ENCODE peak calls at places on chromosomes 3 and 15, in four cellular contexts. G is K562, X is GM12878, Q is HL-60. Z is an unnamed sample.

GRCh38 chr3:29649815-29650547 is 369.1 kb downstream of the RBMS3 start:
- DNase-seq in Q (peak), X (peak), G (no peak), Z (no peak)

GRCh38 chr15:67884514-67885225 is 44.8 kb upstream of the RNU6-1 start:
- DNase-seq in X (no peak), Q (peak), G (peak), Z (no peak)

GRCh38 chr3:30347679-30348216 is 258.7 kb upstream of the TGFBR2 start:
- DNase-seq in G (no peak), X (no peak), Q (no peak), Z (no peak)

GRCh38 chr3:72317491-72317890 is 530.8 kb downstream of the SHQ1 start:
- DNase-seq in Q (no peak), X (no peak), G (no peak), Z (no peak)

GRCh38 chr3:8524249-8524648 is 22.6 kb downstream of the LMCD1 start:
- DNase-seq in G (no peak), X (no peak), Q (no peak), Z (no peak)

GRCh38 chr3:48047841-48048456 is 31.7 kb upstream of the MAP4 start:
- DNase-seq in X (no peak), Q (no peak), G (no peak), Z (no peak)

GRCh38 chr3:10526366-10526765 is 21.0 kb upstream of the ATP2B2 start:
- DNase-seq in X (no peak), G (no peak), Q (no peak), Z (no peak)

GRCh38 chr15:35499723-35500122 is 46.2 kb downstream of the DPH6 start:
- DNase-seq in G (no peak), Q (no peak), X (no peak), Z (no peak)

GRCh38 chr3:71524688-71525087 is 58.8 kb downstream of the FOXP1 start:
- DNase-seq in Q (no peak), X (no peak), G (no peak), Z (no peak)

GRCh38 chr3:63967675-63968611 is 55.4 kb downstream of the PSMD6 start:
- DNase-seq in Q (peak), G (no peak), X (peak), Z (no peak)
- TF ChIP-seq POLR2AphosphoS5 in Q (no peak), G (no peak), X (no peak), Z (no peak)

GRCh38 chr15:75049392-75049791 is 26.0 kb downstream of the PPCDC start:
- DNase-seq in G (no peak), Q (no peak), X (no peak), Z (no peak)
- TF ChIP-seq SPI1 in G (no peak), Q (no peak), X (no peak), Z (no peak)

DNA sequence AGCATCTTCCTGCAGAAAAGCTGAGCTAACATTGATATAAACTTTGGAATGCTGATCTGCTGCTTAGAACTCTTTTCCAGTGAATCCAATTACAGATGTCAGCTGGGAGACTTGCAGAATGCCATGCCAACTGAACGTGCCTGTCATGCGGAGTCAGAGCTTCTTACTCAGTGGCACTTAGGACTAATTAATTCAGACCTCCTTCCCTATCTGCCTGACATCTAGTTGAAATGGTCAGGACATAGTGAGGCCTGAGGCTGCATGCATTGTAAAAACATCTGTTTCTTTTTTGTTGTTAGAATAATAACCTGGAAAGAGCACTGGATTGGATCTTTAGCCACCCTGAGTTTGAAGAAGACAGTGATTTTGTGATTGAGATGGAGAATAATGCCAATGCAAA is 112.6 kb downstream of the USP13 start:
- DNase-seq in Q (no peak), G (no peak), X (no peak), Z (no peak)
- TF ChIP-seq POLR2AphosphoS5 in Q (no peak), G (no peak), X (no peak), Z (no peak)

GRCh38 chr3:171415070-171415469 is 45.1 kb downstream of the TNIK start:
- DNase-seq in G (no peak), X (no peak), Q (no peak), Z (no peak)
- TF ChIP-seq SPI1 in G (no peak), X (no peak), Q (no peak), Z (no peak)

DNA sequence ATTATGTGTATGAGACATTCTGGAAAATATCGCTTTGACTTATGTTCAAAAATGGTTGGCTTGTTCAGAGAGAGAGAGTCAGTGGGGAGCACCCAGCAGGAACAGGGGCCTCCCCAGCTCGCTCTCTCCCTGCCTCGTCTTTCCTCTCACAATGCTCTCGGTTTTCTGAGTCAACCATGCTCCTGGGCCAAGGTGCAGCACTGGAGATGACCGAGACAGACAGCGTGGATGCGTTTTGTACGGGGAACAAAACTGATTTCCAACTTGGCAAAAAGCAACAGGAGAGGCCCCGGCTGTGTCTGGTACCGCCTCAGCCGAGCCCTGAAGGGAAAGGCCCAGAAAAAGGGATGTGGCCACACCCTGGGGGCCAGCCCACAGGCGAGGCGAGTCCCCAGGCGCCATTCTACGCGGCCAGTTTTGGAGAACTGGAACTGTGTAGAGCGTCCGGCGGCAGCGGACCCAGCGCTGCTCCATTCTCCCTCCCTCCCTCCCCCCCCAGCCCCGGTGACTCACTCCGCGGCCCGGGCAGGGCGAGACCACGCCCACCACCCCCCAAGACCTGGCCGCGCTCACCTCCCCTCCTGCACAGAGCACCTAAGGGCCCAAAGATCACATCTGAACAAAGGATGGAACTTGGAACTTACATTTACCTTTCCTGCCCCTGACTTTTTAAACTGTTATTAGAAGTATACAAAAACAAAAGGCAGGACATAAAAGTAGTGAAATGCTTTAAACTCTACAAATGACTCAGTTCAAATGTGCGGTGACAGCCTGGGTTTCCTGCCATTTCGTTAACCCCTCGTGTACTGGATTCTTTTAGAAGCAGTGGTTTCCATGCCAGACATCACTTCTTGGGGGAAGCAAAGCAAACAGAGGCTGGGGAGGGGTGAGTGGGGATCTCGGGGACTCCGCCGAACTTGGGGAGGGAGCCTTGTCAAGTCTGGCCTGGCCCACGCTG is 12.7 kb downstream of the ATP10A start:
- DNase-seq in Q (peak), G (peak), X (peak), Z (peak)
- TF ChIP-seq POLR2AphosphoS5 in Q (no peak), G (no peak), X (no peak), Z (no peak)

DNA sequence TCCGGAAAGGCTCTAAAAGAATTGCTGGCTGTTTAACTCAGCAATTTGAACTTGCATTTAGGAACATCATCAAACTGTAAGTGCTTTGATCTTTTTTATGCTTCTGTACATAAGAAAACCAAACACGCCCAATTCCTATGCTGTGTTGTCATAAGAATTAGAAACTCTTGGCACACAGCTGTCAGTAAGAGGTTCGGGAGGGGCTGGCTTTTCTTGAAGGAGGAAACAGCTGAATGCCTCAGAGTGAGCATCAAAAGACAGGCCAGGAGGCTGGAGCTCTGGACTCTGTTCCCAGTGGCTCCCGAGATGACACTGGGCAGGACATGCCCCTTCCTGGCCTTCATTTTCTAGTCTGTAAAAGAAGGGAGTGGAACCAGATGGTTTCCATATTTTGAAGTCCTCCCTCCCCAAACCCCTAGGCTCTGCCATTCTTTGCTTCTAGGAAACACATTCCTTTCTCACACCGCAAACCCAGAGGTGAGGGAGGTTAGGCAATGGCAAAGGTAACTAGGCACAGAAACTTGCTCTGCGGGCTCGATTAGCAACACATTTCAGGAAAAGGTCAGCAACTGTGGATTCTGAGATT is 73.8 kb upstream of the DLG1 start:
- DNase-seq in X (no peak), G (no peak), Q (no peak), Z (no peak)
- TF ChIP-seq SPI1 in X (no peak), G (no peak), Q (no peak), Z (no peak)

GRCh38 chr15:75666823-75667501 is 19.2 kb downstream of the SNX33 start:
- DNase-seq in X (no peak), G (no peak), Q (no peak), Z (no peak)
- TF ChIP-seq POLR2AphosphoS5 in X (no peak), G (no peak), Q (no peak), Z (no peak)

Z was measured in GM12891.